ENCODE peak calls at places on chromosomes 3 and 15, in nine cellular contexts. One of them, this sample, is unnamed.

GRCh38 chr3:102471001-102471400 is 36.2 kb downstream of the ZPLD1 start:
- DNase-seq in coronary artery: no peak
- DNase-seq in nephron progenitor cell: no peak
- DNase-seq in NCI-H748 treated with DMSO at 0.1 percent for 48 hours: no peak
- DNase-seq in anterior cingulate cortex: no peak
- DNase-seq in H7: peak
- DNase-seq in CD8-positive, alpha-beta T cell: no peak
- DNase-seq in HFFc6: no peak
- DNase-seq in Kasumi-1: no peak
- DNase-seq in this sample: no peak

GRCh38 chr15:74821091-74821789 is 5.2 kb upstream of the CPLX3 start:
- DNase-seq in coronary artery: no peak
- DNase-seq in nephron progenitor cell: no peak
- DNase-seq in NCI-H748 treated with DMSO at 0.1 percent for 48 hours: no peak
- DNase-seq in anterior cingulate cortex: no peak
- DNase-seq in H7: peak
- DNase-seq in CD8-positive, alpha-beta T cell: no peak
- DNase-seq in HFFc6: no peak
- DNase-seq in Kasumi-1: no peak
- DNase-seq in this sample: no peak

GRCh38 chr3:2937578-2937977 is 172.6 kb downstream of the IL5RA start:
- DNase-seq in coronary artery: no peak
- DNase-seq in nephron progenitor cell: no peak
- DNase-seq in NCI-H748 treated with DMSO at 0.1 percent for 48 hours: peak
- DNase-seq in anterior cingulate cortex: no peak
- DNase-seq in H7: no peak
- DNase-seq in CD8-positive, alpha-beta T cell: no peak
- DNase-seq in HFFc6: no peak
- DNase-seq in Kasumi-1: no peak
- DNase-seq in this sample: no peak

GRCh38 chr15:80785335-80785734 is 6.2 kb downstream of the CEMIP start:
- DNase-seq in coronary artery: no peak
- DNase-seq in nephron progenitor cell: no peak
- DNase-seq in NCI-H748 treated with DMSO at 0.1 percent for 48 hours: no peak
- DNase-seq in anterior cingulate cortex: no peak
- DNase-seq in H7: no peak
- DNase-seq in CD8-positive, alpha-beta T cell: no peak
- DNase-seq in HFFc6: no peak
- DNase-seq in Kasumi-1: no peak
- DNase-seq in this sample: peak

GRCh38 chr3:111768571-111769100 is 90.4 kb upstream of the PHLDB2 start:
- DNase-seq in coronary artery: no peak
- DNase-seq in nephron progenitor cell: no peak
- DNase-seq in NCI-H748 treated with DMSO at 0.1 percent for 48 hours: no peak
- DNase-seq in anterior cingulate cortex: no peak
- DNase-seq in H7: no peak
- DNase-seq in CD8-positive, alpha-beta T cell: no peak
- DNase-seq in HFFc6: peak
- DNase-seq in Kasumi-1: no peak
- DNase-seq in this sample: peak

GRCh38 chr15:66936115-66936863 is 129.1 kb upstream of the SMAD3 start:
- DNase-seq in coronary artery: peak
- DNase-seq in nephron progenitor cell: no peak
- DNase-seq in NCI-H748 treated with DMSO at 0.1 percent for 48 hours: no peak
- DNase-seq in anterior cingulate cortex: no peak
- DNase-seq in H7: no peak
- DNase-seq in CD8-positive, alpha-beta T cell: no peak
- DNase-seq in HFFc6: no peak
- DNase-seq in Kasumi-1: no peak
- DNase-seq in this sample: peak

GRCh38 chr3:174397848-174398247 is 461.3 kb upstream of the NAALADL2 start:
- DNase-seq in coronary artery: no peak
- DNase-seq in nephron progenitor cell: no peak
- DNase-seq in NCI-H748 treated with DMSO at 0.1 percent for 48 hours: no peak
- DNase-seq in anterior cingulate cortex: no peak
- DNase-seq in H7: no peak
- DNase-seq in CD8-positive, alpha-beta T cell: no peak
- DNase-seq in HFFc6: peak
- DNase-seq in Kasumi-1: peak
- DNase-seq in this sample: peak

GRCh38 chr15:55782901-55783300 is 39.9 kb upstream of the PRTG start:
- DNase-seq in coronary artery: no peak
- DNase-seq in nephron progenitor cell: no peak
- DNase-seq in NCI-H748 treated with DMSO at 0.1 percent for 48 hours: no peak
- DNase-seq in anterior cingulate cortex: no peak
- DNase-seq in H7: no peak
- DNase-seq in CD8-positive, alpha-beta T cell: no peak
- DNase-seq in HFFc6: no peak
- DNase-seq in Kasumi-1: no peak
- DNase-seq in this sample: no peak

GRCh38 chr15:82681371-82681770 is 28.3 kb downstream of the AP3B2 start:
- DNase-seq in coronary artery: peak
- DNase-seq in nephron progenitor cell: no peak
- DNase-seq in NCI-H748 treated with DMSO at 0.1 percent for 48 hours: no peak
- DNase-seq in anterior cingulate cortex: no peak
- DNase-seq in H7: no peak
- DNase-seq in CD8-positive, alpha-beta T cell: no peak
- DNase-seq in HFFc6: no peak
- DNase-seq in Kasumi-1: no peak
- DNase-seq in this sample: no peak